ENCODE peak calls at places on chromosomes 12 and 14, in four cellular contexts. U is neuronal stem cell, M is astrocyte, V is IMR-90. F is an unnamed sample.

GRCh38 chr14:94373708-94374107 is 14.7 kb downstream of the SERPINA1 start:
- DNase-seq in U (no peak), M (peak), V (peak), F (peak)

GRCh38 chr12:82015623-82016347 is 256.6 kb upstream of the PPFIA2 start:
- DNase-seq in U (no peak), M (no peak), V (no peak), F (no peak)

GRCh38 chr14:91078095-91078737 is 17.8 kb upstream of the RPS6KA5 start:
- DNase-seq in U (no peak), M (no peak), V (no peak), F (no peak)

GRCh38 chr12:99054601-99055128 is 409.6 kb downstream of the APAF1 start:
- DNase-seq in U (no peak), M (no peak), V (no peak), F (no peak)

GRCh38 chr12:71645268-71645667 is 18.4 kb downstream of the ZFC3H1 start:
- DNase-seq in U (no peak), M (no peak), V (no peak), F (no peak)

GRCh38 chr12:31583878-31584277 is 7.1 kb downstream of the DENND5B start:
- DNase-seq in U (no peak), M (no peak), V (no peak), F (no peak)

GRCh38 chr12:46556105-46556559 is 183.6 kb upstream of the SLC38A2 start:
- DNase-seq in U (no peak), M (peak), V (peak), F (peak)

GRCh38 chr12:50661300-50662120 is 102.4 kb upstream of the ATF1 start:
- DNase-seq in U (no peak), M (peak), V (no peak), F (no peak)

GRCh38 chr12:25875661-25876060 is 82.8 kb upstream of the RASSF8 start:
- DNase-seq in U (no peak), M (no peak), V (no peak), F (peak)

GRCh38 chr12:80321653-80322052 is 122.4 kb upstream of the PTPRQ start:
- DNase-seq in U (no peak), M (peak), V (peak), F (peak)

GRCh38 chr12:122420471-122421262 is 1.8 kb downstream of the CLIP1 start:
- DNase-seq in U (no peak), M (no peak), V (no peak), F (no peak)

GRCh38 chr12:22276313-22276712 is 58.2 kb downstream of the ST8SIA1 start:
- DNase-seq in U (no peak), M (no peak), V (no peak), F (no peak)

GRCh38 chr12:65948320-65949008 is 124.2 kb downstream of the HMGA2 start:
- DNase-seq in U (no peak), M (peak), V (peak), F (peak)

GRCh38 chr12:30546121-30546520 is 149.5 kb downstream of the IPO8 start:
- DNase-seq in U (no peak), M (no peak), V (no peak), F (no peak)

GRCh38 chr14:43475762-43476161 is 1031.3 kb downstream of the FSCB start:
- DNase-seq in U (no peak), M (no peak), V (no peak), F (no peak)

GRCh38 chr14:21032326-21033154 is 2.1 kb downstream of the RNASE13 start:
- DNase-seq in U (no peak), M (no peak), V (no peak), F (no peak)

GRCh38 chr12:26317942-26318565 is 122.7 kb downstream of the SSPN start:
- DNase-seq in U (no peak), M (peak), V (peak), F (peak)

DNA sequence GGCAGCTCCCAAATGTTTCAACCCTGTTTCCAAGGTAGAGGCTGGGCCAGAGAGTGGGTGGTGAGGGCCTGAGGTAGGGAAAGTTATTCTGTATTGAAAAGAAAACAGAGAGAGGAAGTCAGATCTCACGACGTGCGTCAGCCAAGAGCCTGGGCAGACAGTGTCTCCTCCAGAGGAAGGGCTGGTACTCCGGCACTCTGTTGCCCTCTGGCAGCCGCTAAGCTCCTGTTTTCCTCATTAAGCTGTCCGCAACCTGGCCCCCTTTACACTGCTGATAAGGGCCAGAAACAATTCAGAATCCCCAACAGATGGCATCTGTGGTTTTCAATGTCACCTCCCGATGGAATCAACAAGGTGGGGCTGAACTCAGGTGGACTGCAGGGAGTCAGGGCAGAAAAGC is 26.0 kb upstream of the LTBP2 start:
- DNase-seq in U (no peak), M (no peak), V (no peak), F (no peak)
- H2AFZ ChIP-seq in U (no peak), M (no peak), V (no peak), F (no peak)

GRCh38 chr14:99182548-99183115 is 89.4 kb downstream of the BCL11B start:
- DNase-seq in U (no peak), M (no peak), V (no peak), F (no peak)
- H2AFZ ChIP-seq in U (no peak), M (no peak), V (no peak), F (no peak)

DNA sequence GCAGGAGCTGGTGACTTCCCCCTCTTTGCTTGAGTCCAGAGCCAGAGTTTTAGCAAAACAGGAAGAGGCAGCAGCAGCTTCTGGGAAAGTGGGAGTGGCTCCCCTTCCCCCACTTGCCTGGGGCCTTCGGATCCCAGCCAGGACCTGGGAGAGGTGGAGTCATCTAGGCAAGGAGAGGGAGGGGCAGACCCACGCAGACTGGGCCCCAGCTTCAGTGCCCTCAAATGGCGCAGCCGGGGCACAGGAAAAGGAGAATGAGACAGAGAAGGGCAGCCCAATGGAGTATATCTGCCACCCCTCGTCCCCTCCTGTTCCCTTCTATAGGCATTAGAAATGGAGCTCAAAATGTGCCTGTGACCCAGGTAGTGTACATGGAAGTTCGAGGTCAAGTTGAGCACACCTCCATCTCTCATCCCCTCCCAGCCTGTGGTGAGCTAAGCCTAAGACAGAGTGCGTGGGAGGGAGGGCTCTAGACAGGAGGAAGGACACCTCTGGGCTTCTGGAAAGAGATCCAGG is 9.3 kb upstream of the HDAC7 start:
- DNase-seq in U (no peak), M (no peak), V (peak), F (peak)
- H2AFZ ChIP-seq in U (peak), M (peak), V (peak), F (peak)

GRCh38 chr12:49322708-49323523 is at the start of gene TROAP:
- DNase-seq in U (peak), M (peak), V (peak), F (peak)
- H2AFZ ChIP-seq in U (peak), M (peak), V (peak), F (peak)

GRCh38 chr14:85934123-85934885 is 404.4 kb downstream of the FLRT2 start:
- DNase-seq in U (no peak), M (no peak), V (no peak), F (peak)
- H2AFZ ChIP-seq in U (peak), M (peak), V (peak), F (peak)

GRCh38 chr12:131264625-131265024 is 310.9 kb downstream of the ADGRD1 start:
- DNase-seq in U (no peak), M (no peak), V (no peak), F (no peak)

GRCh38 chr12:131266591-131267467 is 313.1 kb downstream of the ADGRD1 start:
- DNase-seq in U (no peak), M (no peak), V (no peak), F (no peak)

GRCh38 chr12:131269551-131269950 is 315.8 kb downstream of the ADGRD1 start:
- DNase-seq in U (no peak), M (no peak), V (no peak), F (no peak)

GRCh38 chr12:131263626-131264025 is 309.9 kb downstream of the ADGRD1 start:
- DNase-seq in U (no peak), M (no peak), V (no peak), F (no peak)

DNA sequence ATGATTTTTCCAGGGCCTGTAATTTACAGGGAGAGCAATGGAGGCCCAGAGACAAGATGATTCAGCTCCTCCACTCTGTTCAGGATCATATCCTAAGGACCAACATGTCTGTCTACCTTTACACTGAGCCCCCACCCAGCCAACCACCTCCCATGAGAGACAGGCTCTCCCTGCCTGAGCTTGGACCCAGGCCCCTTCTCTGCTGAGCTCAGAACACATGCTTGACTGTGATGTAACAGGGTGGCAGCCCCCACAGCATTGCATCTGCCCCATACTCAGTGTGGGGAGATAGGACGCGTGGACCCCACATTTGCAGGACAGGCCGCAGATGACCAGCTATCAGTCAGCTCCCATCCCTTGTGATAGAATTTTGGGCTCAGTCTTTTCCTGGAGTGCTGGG is 313.9 kb downstream of the ADGRD1 start:
- DNase-seq in U (no peak), M (no peak), V (no peak), F (no peak)
- H2AFZ ChIP-seq in U (no peak), M (no peak), V (no peak), F (no peak)

DNA sequence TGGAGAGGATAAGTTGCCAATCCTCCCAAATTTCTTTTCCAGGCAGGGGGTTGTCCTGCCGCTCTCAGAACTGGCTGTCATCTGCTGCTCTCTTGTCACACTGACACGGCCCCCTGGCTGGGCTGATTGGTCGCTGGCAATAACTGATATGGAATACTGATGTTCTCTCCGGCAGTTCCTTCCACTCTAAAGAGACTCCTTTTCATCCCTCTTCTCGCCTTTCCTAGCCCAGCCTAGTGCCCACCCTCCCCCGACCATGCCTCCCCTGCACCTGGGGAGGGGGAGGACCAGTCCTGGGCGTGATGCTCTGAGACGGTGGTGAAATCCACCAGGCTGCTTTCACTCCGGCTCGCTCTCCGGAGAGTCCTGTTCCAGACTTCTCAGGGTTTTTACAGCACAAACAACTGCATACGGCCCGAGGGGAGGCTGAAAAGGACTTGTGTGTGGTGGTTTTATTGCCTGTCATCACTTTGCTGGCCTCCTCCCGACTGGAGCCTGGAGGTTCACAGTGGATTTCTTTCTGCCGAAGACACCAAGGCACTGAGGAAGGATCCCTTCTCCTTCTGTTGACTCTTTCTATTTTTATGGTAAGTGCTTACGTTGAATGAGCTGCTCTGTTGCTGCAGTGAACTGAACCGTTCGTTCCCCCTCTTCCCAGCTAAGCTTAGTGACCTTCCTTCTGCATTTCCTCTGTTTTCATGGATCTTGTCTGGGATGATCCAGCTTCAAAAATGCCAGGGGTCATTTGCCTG is at the start of gene ANO4:
- DNase-seq in U (no peak), M (no peak), V (peak), F (peak)
- H2AFZ ChIP-seq in U (peak), M (peak), V (peak), F (peak)

GRCh38 chr14:65412881-65413738 is 580 bp downstream of the FUT8 start:
- DNase-seq in U (peak), M (peak), V (peak), F (peak)
- H2AFZ ChIP-seq in U (peak), M (peak), V (peak), F (peak)

GRCh38 chr14:36204674-36205073 is 28.2 kb upstream of the PTCSC3 start:
- DNase-seq in U (no peak), M (no peak), V (no peak), F (no peak)
- H2AFZ ChIP-seq in U (no peak), M (no peak), V (no peak), F (no peak)

DNA sequence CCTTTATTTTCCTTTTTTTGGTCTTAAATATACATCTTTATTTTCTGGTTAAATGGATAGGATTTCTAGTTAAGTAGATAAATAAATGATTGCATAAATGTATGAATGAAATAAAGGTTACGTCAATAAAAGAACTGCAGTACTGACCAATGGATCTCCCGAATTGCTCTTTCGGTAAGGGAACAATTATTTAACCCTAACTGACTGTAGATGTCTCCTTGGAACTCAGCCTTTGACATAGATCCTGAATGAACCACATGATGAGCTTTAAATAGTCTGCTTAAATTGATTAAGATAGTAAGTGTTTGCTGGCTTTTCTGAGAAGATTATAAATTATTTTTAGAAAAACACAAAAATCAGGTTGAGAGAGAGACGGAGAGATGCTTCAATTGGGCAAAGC is 391.0 kb upstream of the SYT1 start:
- DNase-seq in U (no peak), M (no peak), V (no peak), F (no peak)
- H2AFZ ChIP-seq in U (no peak), M (no peak), V (no peak), F (no peak)